ENCODE peak calls at places on chromosomes 12 and 14, in four cellular contexts. Y is EH, F is mesendoderm, V is NCI-H774. R is an unnamed sample.

GRCh38 chr12:95646781-95647184 is 95.5 kb upstream of the USP44 start:
- DNase-seq in V (no peak), Y (peak; percentile 99), F (peak; percentile 27), R (no peak)

GRCh38 chr12:20474443-20474842 is 106.1 kb downstream of the PDE3A start:
- DNase-seq in F (peak; percentile 37), V (no peak), Y (peak; percentile 45), R (no peak)

GRCh38 chr12:108316153-108316892 is 22.8 kb downstream of the CMKLR1 start:
- DNase-seq in Y (no peak), V (no peak), F (peak; percentile 71), R (no peak)

GRCh38 chr12:76878045-76878898 is 547 bp downstream of the CSRP2 start:
- DNase-seq in V (peak; percentile 28), Y (peak; percentile 41), F (peak; percentile 85), R (no peak)

GRCh38 chr12:16612647-16613046 is 6.7 kb upstream of the LMO3 start:
- DNase-seq in Y (no peak), F (no peak), V (no peak), R (no peak)

GRCh38 chr14:36662543-36663403 is 1.1 kb downstream of the PAX9 start:
- DNase-seq in V (no peak), F (peak; percentile 68), Y (peak; percentile 7), R (no peak)

GRCh38 chr14:63878792-63879191 is 26.0 kb downstream of the SYNE2 start:
- DNase-seq in F (no peak), Y (no peak), V (no peak), R (no peak)

GRCh38 chr12:116856729-116857128 is 24.5 kb downstream of the HRK start:
- DNase-seq in Y (no peak), F (no peak), V (no peak), R (no peak)

GRCh38 chr14:57479197-57479596 is 14.5 kb downstream of the CCDC198 start:
- DNase-seq in Y (no peak), V (no peak), F (no peak), R (no peak)

R was measured in head of caudate nucleus.